ENCODE peak calls at places on chromosomes 2 and 18, in nine cellular contexts. Z is upper lobe of left lung, R is upper lobe of right lung, O is hepatocyte, V is A673, E is astrocyte, Q is PC-3, H is mammary epithelial cell, I is suprapubic skin. G is an unnamed sample.

GRCh38 chr2:184597571-184597980 is 753 bp upstream of the ZNF804A start:
- DNase-seq in Z (peak; percentile 43), R (no peak), O (peak; percentile 47), V (peak; percentile 74), E (peak; percentile 60), Q (no peak), H (no peak), I (no peak), G (peak; percentile 13)

GRCh38 chr2:37645363-37645762 is 26.1 kb downstream of the CDC42EP3 start:
- DNase-seq in Z (no peak), R (no peak), O (no peak), V (no peak), E (peak; percentile 60), Q (peak; percentile 90), H (peak; percentile 73), I (no peak), G (no peak)

GRCh38 chr2:212711851-212712250 is 173.2 kb upstream of the ERBB4 start:
- DNase-seq in Z (no peak), R (no peak), O (no peak), V (no peak), E (peak; percentile 90), Q (peak; percentile 85), H (peak; percentile 79), I (no peak), G (peak; percentile 94)

GRCh38 chr2:102736174-102736606 is 25.6 kb upstream of the TMEM182 start:
- DNase-seq in Z (peak; percentile 49), R (no peak), O (peak; percentile 53), V (peak; percentile 16), E (peak; percentile 21), Q (peak; percentile 29), H (peak; percentile 48), I (no peak), G (peak; percentile 21)

GRCh38 chr2:119208791-119209203 is 14.8 kb upstream of the STEAP3 start:
- DNase-seq in Z (no peak), R (no peak), O (no peak), V (no peak), E (peak; percentile 37), Q (peak; percentile 90), H (peak; percentile 96), I (no peak), G (peak; percentile 85)

GRCh38 chr2:498493-499178 is 178.6 kb downstream of the TMEM18 start:
- DNase-seq in Z (no peak), R (no peak), O (no peak), V (no peak), E (no peak), Q (no peak), H (no peak), I (no peak), G (no peak)

GRCh38 chr18:10035306-10035991 is 121.6 kb downstream of the VAPA start:
- DNase-seq in Z (peak; percentile 80), R (peak; percentile 81), O (peak; percentile 50), V (peak; percentile 57), E (no peak), Q (peak; percentile 11), H (peak; percentile 86), I (peak; percentile 73), G (peak; percentile 93)

GRCh38 chr18:28095041-28095440 is 81.9 kb downstream of the CDH2 start:
- DNase-seq in Z (no peak), R (no peak), O (no peak), V (no peak), E (peak; percentile 81), Q (peak; percentile 29), H (peak; percentile 18), I (no peak), G (peak; percentile 79)

GRCh38 chr2:182240862-182241371 is 185.9 kb downstream of the PDE1A start:
- DNase-seq in Z (peak; percentile 22), R (no peak), O (peak; percentile 58), V (peak; percentile 37), E (peak; percentile 10), Q (peak; percentile 43), H (peak; percentile 31), I (no peak), G (peak; percentile 47)

GRCh38 chr2:67572721-67573485 is 175.8 kb downstream of the ETAA1 start:
- DNase-seq in Z (no peak), R (no peak), O (no peak), V (no peak), E (peak; percentile 67), Q (peak; percentile 57), H (peak; percentile 51), I (no peak), G (no peak)

DNA sequence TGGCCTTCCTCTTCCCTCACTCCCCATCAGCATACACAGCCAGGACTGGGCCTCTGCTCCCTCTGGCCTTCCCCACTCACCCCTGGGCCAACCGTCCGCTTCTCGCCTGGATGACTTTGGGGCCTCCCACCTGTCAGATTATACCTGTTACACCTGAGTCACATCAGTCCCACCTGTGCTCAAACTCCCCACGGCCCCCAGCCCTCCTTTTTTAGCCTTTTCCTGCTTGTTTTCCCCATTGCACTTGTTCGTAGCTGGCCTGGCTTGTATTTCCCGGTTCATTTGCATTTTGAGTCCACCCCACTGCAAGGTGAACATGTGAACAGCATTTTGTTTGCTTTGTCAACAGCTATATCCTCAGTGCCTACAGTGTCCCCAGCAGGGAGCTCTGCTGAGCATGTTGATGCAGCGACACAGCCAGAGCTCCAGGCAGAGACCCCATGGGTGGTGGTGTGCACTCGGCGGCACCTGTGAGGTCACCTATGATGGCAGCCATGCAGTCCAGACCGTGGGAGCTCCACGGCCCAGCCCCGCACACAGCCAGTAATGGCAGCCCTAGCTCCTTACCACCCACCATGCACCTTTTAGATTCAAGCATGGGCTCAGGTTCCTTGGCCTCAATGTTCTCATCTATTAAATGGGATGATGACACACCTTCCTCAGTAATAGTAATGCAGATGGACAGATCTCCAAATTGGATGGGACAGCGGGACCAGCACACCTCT is 276.4 kb upstream of the HS6ST1 start:
- DNase-seq in Z (no peak), R (peak; percentile 26), O (peak; percentile 64), V (no peak), E (no peak), Q (no peak), H (no peak), I (peak; percentile 68), G (no peak)
- TF ChIP-seq CTCF in Z (no peak), R (no peak), O (peak; percentile 13), V (no peak), E (no peak), Q (no peak), H (no peak), I (no peak), G (no peak)

DNA sequence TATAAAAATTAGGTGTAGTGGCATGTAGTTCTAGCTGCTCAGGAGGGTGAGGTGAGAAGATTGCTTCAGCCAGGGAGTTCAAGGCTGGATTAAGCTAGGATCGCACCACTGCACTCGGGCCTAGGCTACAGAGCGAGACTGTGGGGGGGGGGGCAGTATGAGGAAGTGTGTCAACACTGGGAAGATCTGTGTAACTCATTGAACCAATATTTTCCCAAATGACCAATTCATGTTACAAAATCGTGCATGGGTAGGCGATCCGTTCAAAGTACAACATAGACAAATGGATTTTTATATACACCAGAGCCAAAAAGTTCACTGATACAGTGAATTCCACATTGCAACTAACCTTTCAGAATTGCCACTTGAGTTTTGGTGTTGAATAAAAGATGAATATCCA is 8.1 kb downstream of the SMAD4 start:
- DNase-seq in Z (no peak), R (no peak), O (peak; percentile 28), V (no peak), E (no peak), Q (no peak), H (no peak), I (no peak), G (no peak)
- H3K4me1 ChIP-seq in Z (peaks cover 81% of the 10 kb centered on the region), R (peaks cover 77% of the 10 kb centered on the region), O (peaks cover 20% of the 10 kb centered on the region), V (peaks cover 31% of the 10 kb centered on the region), E (peaks cover 4% of the 10 kb centered on the region), Q (no peaks in the 10 kb centered on the region), H (no peaks in the 10 kb centered on the region), I (peaks cover 84% of the 10 kb centered on the region), G (peaks cover 7% of the 10 kb centered on the region)

GRCh38 chr18:22171839-22172582 is 2.6 kb downstream of the GATA6 start:
- DNase-seq in Z (no peak), R (peak; percentile 70), O (no peak), V (no peak), E (no peak), Q (no peak), H (no peak), I (no peak), G (no peak)

GRCh38 chr18:22173928-22174301 is 4.5 kb downstream of the GATA6 start:
- DNase-seq in Z (no peak), R (no peak), O (no peak), V (no peak), E (no peak), Q (no peak), H (no peak), I (no peak), G (no peak)

GRCh38 chr18:22174341-22175148 is 5.2 kb downstream of the GATA6 start:
- DNase-seq in Z (peak; percentile 63), R (no peak), O (peak; percentile 58), V (no peak), E (no peak), Q (no peak), H (no peak), I (no peak), G (no peak)

GRCh38 chr18:22172594-22173049 is 3.2 kb downstream of the GATA6 start:
- DNase-seq in Z (peak; percentile 76), R (no peak), O (no peak), V (no peak), E (no peak), Q (no peak), H (no peak), I (no peak), G (no peak)

DNA sequence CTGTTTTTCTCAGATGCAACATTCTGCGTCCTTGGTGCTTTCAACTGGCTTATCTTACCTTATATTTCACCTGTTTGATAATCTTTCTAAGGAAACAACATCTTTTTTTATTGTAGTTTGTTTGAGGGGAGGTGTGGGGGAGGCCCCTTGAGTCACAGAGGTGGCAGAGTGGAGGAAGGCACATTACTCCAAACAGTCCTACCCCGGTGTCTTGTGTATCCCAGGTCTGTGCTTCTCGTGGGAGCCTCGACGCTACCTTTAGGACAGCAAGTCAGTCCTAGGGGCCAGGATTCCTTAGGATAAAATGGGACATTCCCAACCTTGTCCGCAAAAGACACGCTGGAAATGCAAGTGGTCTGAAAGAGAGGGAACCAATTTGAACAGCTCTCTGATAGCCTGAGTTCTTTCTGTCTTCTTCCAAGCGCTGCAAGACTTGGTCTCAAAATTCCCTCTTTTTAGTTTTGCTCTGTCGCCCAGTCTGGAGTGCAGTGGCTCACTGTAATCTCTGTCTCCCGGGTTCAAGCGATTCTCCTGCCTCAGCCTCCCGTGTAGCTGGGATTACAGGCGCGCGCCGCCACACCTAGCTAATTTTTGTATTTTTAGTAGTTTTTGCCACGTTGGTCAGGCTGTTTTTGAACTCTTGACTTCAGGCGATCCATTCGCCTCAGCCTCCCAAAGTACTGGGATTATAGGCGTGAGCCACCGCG is 4.0 kb downstream of the GATA6 start:
- DNase-seq in Z (peak; percentile 14), R (no peak), O (no peak), V (no peak), E (no peak), Q (no peak), H (no peak), I (no peak), G (no peak)
- H3K27me3 ChIP-seq in Z (no peaks in the 10 kb centered on the region), R (peaks cover 11% of the 10 kb centered on the region), O (no peaks in the 10 kb centered on the region), V (peaks cover 97% of the 10 kb centered on the region), E (peaks cover 27% of the 10 kb centered on the region), Q (no peaks in the 10 kb centered on the region), H (peaks cover 3% of the 10 kb centered on the region), I (peaks cover 100% of the 10 kb centered on the region), G (peaks cover 100% of the 10 kb centered on the region)

DNA sequence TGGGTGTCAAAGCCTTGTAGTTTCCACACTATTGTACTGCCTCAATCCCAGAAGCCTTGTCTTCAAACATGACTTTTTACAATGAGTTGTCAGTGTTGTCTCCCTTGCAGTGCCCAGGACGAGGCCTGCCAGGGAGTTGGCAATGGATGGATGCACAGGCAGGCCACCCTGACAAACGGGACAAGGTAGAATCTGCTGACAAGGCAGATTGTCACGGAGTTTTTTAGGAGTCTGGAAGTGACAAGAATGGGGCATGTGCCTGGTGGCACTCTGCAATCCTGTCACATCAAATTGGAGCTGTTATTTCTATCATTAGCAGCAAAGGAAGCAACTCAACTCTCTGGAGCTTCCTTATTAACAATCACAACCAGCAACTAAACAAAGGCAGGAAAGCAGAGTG is 25.2 kb upstream of the GPR39 start:
- DNase-seq in Z (no peak), R (no peak), O (no peak), V (no peak), E (no peak), Q (no peak), H (no peak), I (no peak), G (no peak)
- TF ChIP-seq CTCF in Z (no peak), R (no peak), O (no peak), V (no peak), E (no peak), Q (no peak), H (no peak), I (no peak), G (no peak)